ENCODE peak calls at places on chromosomes 6 and 20, in nine cellular contexts. C is GM10248; I is kidney glomerular epithelial cell; X is NCI-H2081; M is naive thymus-derived CD8-positive, alpha-beta T cell; B is uterus; N is stimulated activated naive CD8-positive, alpha-beta T cell treated with anti-CD3 and anti-CD28 coated beads, Interleukin-15, amount 100 ng/mL, for 72 hours; R is left colon; S is hepatocyte. W is an unnamed sample.

GRCh38 chr6:105094133-105094640 is 85.6 kb downstream of the POPDC3 start:
- DNase-seq in C (no peak), I (no peak), X (no peak), M (no peak), B (no peak), N (no peak), R (no peak), S (no peak), W (no peak)

GRCh38 chr20:8709627-8710026 is 359.3 kb upstream of the PLCB4 start:
- DNase-seq in C (no peak), I (no peak), X (no peak), M (no peak), B (no peak), N (no peak), R (no peak), S (no peak), W (no peak)

GRCh38 chr20:3071610-3072529 is at the start of gene OXT:
- DNase-seq in C (peak), I (no peak), X (no peak), M (peak), B (no peak), N (peak), R (peak), S (peak), W (no peak)

GRCh38 chr20:3046677-3047462 is 1.0 kb downstream of the MRPS26 start:
- DNase-seq in C (peak), I (no peak), X (peak), M (no peak), B (no peak), N (peak), R (no peak), S (no peak), W (no peak)

GRCh38 chr6:39615622-39616021 is 109.6 kb downstream of the KIF6 start:
- DNase-seq in C (no peak), I (no peak), X (no peak), M (no peak), B (no peak), N (no peak), R (no peak), S (no peak), W (no peak)

GRCh38 chr20:23449400-23449799 is 3.3 kb downstream of the CST11 start:
- DNase-seq in C (no peak), I (no peak), X (no peak), M (no peak), B (no peak), N (no peak), R (no peak), S (no peak), W (no peak)

GRCh38 chr6:10347561-10348327 is 67.1 kb downstream of the TFAP2A start:
- DNase-seq in C (no peak), I (peak), X (no peak), M (no peak), B (no peak), N (no peak), R (no peak), S (peak), W (no peak)

GRCh38 chr20:57425150-57426013 is 34.2 kb downstream of the RBM38 start:
- DNase-seq in C (no peak), I (peak), X (peak), M (peak), B (no peak), N (no peak), R (no peak), S (no peak), W (no peak)

GRCh38 chr20:54257090-54257816 is 49.4 kb downstream of the PFDN4 start:
- DNase-seq in C (no peak), I (peak), X (no peak), M (no peak), B (peak), N (no peak), R (no peak), S (peak), W (no peak)

GRCh38 chr6:168631589-168631988 is 190.6 kb downstream of the SMOC2 start:
- DNase-seq in C (no peak), I (no peak), X (no peak), M (no peak), B (no peak), N (no peak), R (no peak), S (no peak), W (peak)

GRCh38 chr20:32344835-32345506 is 13.2 kb upstream of the ASXL1 start:
- DNase-seq in C (no peak), I (no peak), X (no peak), M (no peak), B (no peak), N (no peak), R (no peak), S (no peak), W (no peak)

GRCh38 chr6:42271834-42272805 is 54.5 kb upstream of the MRPS10 start:
- DNase-seq in C (no peak), I (no peak), X (no peak), M (no peak), B (no peak), N (no peak), R (no peak), S (no peak), W (no peak)

GRCh38 chr6:13412639-13413465 is 74.5 kb downstream of the GFOD1 start:
- DNase-seq in C (no peak), I (no peak), X (no peak), M (no peak), B (no peak), N (no peak), R (no peak), S (no peak), W (no peak)

GRCh38 chr6:53943410-53943809 is 148.6 kb downstream of the LRRC1 start:
- DNase-seq in C (no peak), I (no peak), X (no peak), M (no peak), B (no peak), N (no peak), R (no peak), S (no peak), W (no peak)

GRCh38 chr6:9399916-9400315 is 964.6 kb upstream of the SLC35B3 start:
- DNase-seq in C (no peak), I (no peak), X (no peak), M (no peak), B (no peak), N (no peak), R (no peak), S (peak), W (no peak)

W was measured in sigmoid colon.